ENCODE peak calls at places on chromosomes 1 and 21, in eight cellular contexts. N, D, Y, I, R, P, J and B are unnamed samples.

GRCh38 chr21:42850866-42851391 is 28.4 kb downstream of the WDR4 start:
- DNase-seq in N (peak), D (no peak), Y (peak), I (no peak), R (no peak), P (no peak), J (peak), B (peak)

GRCh38 chr1:202213361-202214088 is 19.9 kb downstream of the LGR6 start:
- DNase-seq in N (no peak), D (no peak), Y (peak), I (no peak), R (no peak), P (no peak), J (peak), B (no peak)

GRCh38 chr1:243409284-243409683 is 153.4 kb downstream of the SDCCAG8 start:
- DNase-seq in N (no peak), D (no peak), Y (no peak), I (no peak), R (no peak), P (no peak), J (no peak), B (no peak)

GRCh38 chr1:66833112-66833511 is 32.0 kb upstream of the INSL5 start:
- DNase-seq in N (no peak), D (no peak), Y (no peak), I (no peak), R (no peak), P (no peak), J (no peak), B (no peak)

GRCh38 chr1:117686907-117687306 is 81.1 kb downstream of the TENT5C start:
- DNase-seq in N (no peak), D (no peak), Y (no peak), I (no peak), R (no peak), P (no peak), J (no peak), B (no peak)

GRCh38 chr1:77514871-77515776 is 167.3 kb downstream of the ZZZ3 start:
- DNase-seq in N (no peak), D (no peak), Y (peak), I (no peak), R (no peak), P (peak), J (peak), B (no peak)

GRCh38 chr1:231487019-231487418 is 41.5 kb upstream of the TSNAX start:
- DNase-seq in N (no peak), D (no peak), Y (no peak), I (no peak), R (no peak), P (no peak), J (no peak), B (no peak)

GRCh38 chr21:23488245-23488644 is 2119.0 kb downstream of the MRPL39 start:
- DNase-seq in N (no peak), D (no peak), Y (no peak), I (no peak), R (no peak), P (no peak), J (no peak), B (no peak)

GRCh38 chr1:191134796-191135195 is 657.1 kb upstream of the BRINP3 start:
- DNase-seq in N (no peak), D (no peak), Y (peak), I (no peak), R (no peak), P (no peak), J (no peak), B (no peak)

GRCh38 chr1:10833630-10834557 is 37.4 kb upstream of the CASZ1 start:
- DNase-seq in N (no peak), D (no peak), Y (no peak), I (peak), R (no peak), P (no peak), J (no peak), B (no peak)